ENCODE peak calls at places on chromosomes 11 and 22, in nine cellular contexts. I, F, Q, A, R, H, C, U and S are unnamed samples.
A peak's percentile ranks its signal among the peaks of the same experiment; 100 is the strongest.

GRCh38 chr11:106302416-106302815 is 225.0 kb downstream of the AASDHPPT start:
- DNase-seq in I (no peak), F (no peak), Q (no peak), A (no peak), R (no peak), H (no peak), C (no peak), U (no peak), S (no peak)

GRCh38 chr11:122843281-122844150 is 5.2 kb downstream of the CRTAM start:
- DNase-seq in I (no peak), F (no peak), Q (no peak), A (no peak), R (no peak), H (no peak), C (peak; percentile 26), U (no peak), S (no peak)

GRCh38 chr11:64343740-64344133 is 3.7 kb downstream of the CCDC88B start:
- DNase-seq in I (no peak), F (no peak), Q (no peak), A (no peak), R (no peak), H (peak; percentile 70), C (no peak), U (no peak), S (no peak)

GRCh38 chr11:66039765-66040164 is 9.2 kb downstream of the GAL3ST3 start:
- DNase-seq in I (no peak), F (no peak), Q (no peak), A (no peak), R (peak; percentile 20), H (no peak), C (no peak), U (no peak), S (no peak)

GRCh38 chr11:134856371-134856971 is 444.4 kb upstream of the B3GAT1 start:
- DNase-seq in I (no peak), F (no peak), Q (no peak), A (peak; percentile 63), R (no peak), H (no peak), C (no peak), U (no peak), S (no peak)

GRCh38 chr11:103736323-103736722 is 300.1 kb upstream of the DDI1 start:
- DNase-seq in I (no peak), F (no peak), Q (no peak), A (no peak), R (no peak), H (no peak), C (no peak), U (no peak), S (no peak)

GRCh38 chr11:44985721-44986120 is 35.0 kb upstream of the TP53I11 start:
- DNase-seq in I (no peak), F (no peak), Q (no peak), A (peak; percentile 60), R (no peak), H (no peak), C (no peak), U (no peak), S (no peak)

GRCh38 chr11:122748968-122749687 is 89.2 kb upstream of the CRTAM start:
- DNase-seq in I (peak; percentile 62), F (peak; percentile 96), Q (no peak), A (no peak), R (peak; percentile 87), H (no peak), C (peak; percentile 72), U (no peak), S (no peak)

GRCh38 chr11:66600219-66600923 is 7.4 kb downstream of the CCS start:
- DNase-seq in I (no peak), F (no peak), Q (no peak), A (no peak), R (peak; percentile 52), H (no peak), C (no peak), U (peak; percentile 11), S (no peak)

GRCh38 chr22:50507991-50508884 is at the start of gene NCAPH2:
- DNase-seq in I (peak; percentile 96), F (peak; percentile 88), Q (peak; percentile 94), A (peak; percentile 99), R (peak; percentile 98), H (peak; percentile 97), C (peak; percentile 100), U (peak; percentile 99), S (peak; percentile 98)

GRCh38 chr11:124978316-124978715 is 24.3 kb downstream of the CCDC15 start:
- DNase-seq in I (no peak), F (no peak), Q (no peak), A (no peak), R (no peak), H (no peak), C (no peak), U (no peak), S (no peak)

GRCh38 chr11:66868726-66869291 is 11.9 kb downstream of the LRFN4 start:
- DNase-seq in I (no peak), F (no peak), Q (peak; percentile 71), A (no peak), R (no peak), H (peak; percentile 93), C (peak; percentile 94), U (peak; percentile 81), S (peak; percentile 74)

GRCh38 chr11:737366-737765 is 9.9 kb upstream of the TALDO1 start:
- DNase-seq in I (no peak), F (no peak), Q (no peak), A (no peak), R (no peak), H (no peak), C (no peak), U (no peak), S (no peak)

GRCh38 chr11:34501962-34502361 is 11.6 kb downstream of the ELF5 start:
- DNase-seq in I (peak; percentile 64), F (no peak), Q (no peak), A (peak; percentile 68), R (peak; percentile 28), H (no peak), C (no peak), U (no peak), S (no peak)

GRCh38 chr11:26553182-26553581 is 18.9 kb downstream of the MUC15 start:
- DNase-seq in I (no peak), F (no peak), Q (no peak), A (no peak), R (no peak), H (no peak), C (no peak), U (no peak), S (no peak)

GRCh38 chr11:26549176-26549575 is 22.9 kb downstream of the MUC15 start:
- DNase-seq in I (no peak), F (no peak), Q (no peak), A (no peak), R (no peak), H (no peak), C (no peak), U (no peak), S (no peak)

GRCh38 chr11:26550022-26550421 is 22.0 kb downstream of the MUC15 start:
- DNase-seq in I (no peak), F (no peak), Q (no peak), A (no peak), R (no peak), H (no peak), C (no peak), U (no peak), S (no peak)

GRCh38 chr11:26556582-26556981 is 15.5 kb downstream of the MUC15 start:
- DNase-seq in I (no peak), F (no peak), Q (no peak), A (no peak), R (no peak), H (no peak), C (no peak), U (no peak), S (no peak)

GRCh38 chr11:26551186-26551801 is 20.8 kb downstream of the MUC15 start:
- DNase-seq in I (no peak), F (no peak), Q (no peak), A (no peak), R (peak; percentile 31), H (no peak), C (no peak), U (no peak), S (no peak)
- TF ChIP-seq CTCF in I (peak; percentile 41), F (peak; percentile 31), Q (no peak), A (no peak), R (peak; percentile 43), H (no peak), C (no peak), U (no peak), S (peak; percentile 53)

GRCh38 chr11:46408407-46408986 is 16.9 kb upstream of the CHRM4 start:
- DNase-seq in I (no peak), F (no peak), Q (no peak), A (no peak), R (no peak), H (no peak), C (no peak), U (peak; percentile 57), S (no peak)

GRCh38 chr11:46414466-46414796 is 22.9 kb upstream of the CHRM4 start:
- DNase-seq in I (no peak), F (no peak), Q (no peak), A (no peak), R (no peak), H (no peak), C (no peak), U (no peak), S (no peak)

GRCh38 chr11:46407635-46408034 is 16.1 kb upstream of the CHRM4 start:
- DNase-seq in I (no peak), F (no peak), Q (no peak), A (no peak), R (no peak), H (no peak), C (no peak), U (no peak), S (no peak)

GRCh38 chr11:46413755-46414465 is 22.3 kb upstream of the CHRM4 start:
- DNase-seq in I (no peak), F (no peak), Q (no peak), A (no peak), R (no peak), H (no peak), C (no peak), U (no peak), S (no peak)

GRCh38 chr11:46410021-46410420 is 18.4 kb upstream of the CHRM4 start:
- DNase-seq in I (no peak), F (no peak), Q (no peak), A (no peak), R (peak; percentile 33), H (peak; percentile 68), C (no peak), U (no peak), S (no peak)
- TF ChIP-seq CTCF in I (no peak), F (peak; percentile 52), Q (peak; percentile 16), A (no peak), R (peak; percentile 15), H (no peak), C (peak; percentile 8), U (no peak), S (no peak)

GRCh38 chr11:11899401-11899800 is 57.6 kb downstream of the USP47 start:
- DNase-seq in I (no peak), F (no peak), Q (no peak), A (no peak), R (no peak), H (no peak), C (no peak), U (no peak), S (no peak)
- TF ChIP-seq CTCF in I (no peak), F (no peak), Q (no peak), A (no peak), R (no peak), H (no peak), C (no peak), U (no peak), S (no peak)

DNA sequence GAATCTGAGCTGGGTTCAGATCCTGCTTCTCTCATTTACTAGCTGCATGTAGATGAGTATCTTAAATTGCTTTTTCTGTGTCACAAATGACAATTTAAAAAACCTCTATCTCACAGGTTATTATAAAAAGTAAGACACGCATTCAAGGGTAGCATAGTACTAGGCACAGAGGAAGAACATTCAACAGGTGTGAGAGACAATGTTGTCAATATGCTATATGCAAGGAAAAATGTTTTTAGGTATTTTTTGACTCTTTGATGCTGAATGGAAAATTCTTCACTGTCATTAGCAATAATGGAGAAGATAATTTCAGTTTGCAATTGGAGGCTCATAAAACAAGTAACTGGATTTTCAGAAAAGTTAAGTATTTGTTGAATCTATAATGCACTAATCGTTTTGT is 81.6 kb downstream of the PIWIL4 start:
- DNase-seq in I (no peak), F (no peak), Q (no peak), A (no peak), R (no peak), H (no peak), C (no peak), U (no peak), S (no peak)
- TF ChIP-seq CTCF in I (no peak), F (no peak), Q (no peak), A (no peak), R (no peak), H (no peak), C (no peak), U (no peak), S (no peak)